ENCODE peak calls at places on chromosome 2, in five cellular contexts. H is H9, J is RWPE1, F is fibroblast of lung, I is lung. N is an unnamed sample.
A peak's percentile ranks its signal among the peaks of the same experiment; 100 is the strongest.

GRCh38 chr2:240129731-240130392 is 6.2 kb downstream of the COPS9 start:
- DNase-seq in H (peak; percentile 5), J (no peak), F (no peak), I (no peak), N (no peak)

GRCh38 chr2:175309799-175310198 is 128.3 kb upstream of the ATP5MC3 start:
- DNase-seq in H (peak; percentile 70), J (peak; percentile 23), F (peak; percentile 17), I (no peak), N (no peak)

GRCh38 chr2:101473911-101474751 is 781 bp downstream of the RFX8 start:
- DNase-seq in H (peak; percentile 59), J (peak; percentile 45), F (peak; percentile 60), I (peak; percentile 31), N (no peak)

GRCh38 chr2:54649191-54649590 is 74.3 kb upstream of the EML6 start:
- DNase-seq in H (no peak), J (no peak), F (no peak), I (no peak), N (no peak)

GRCh38 chr2:57696016-57696415 is 350.6 kb upstream of the VRK2 start:
- DNase-seq in H (peak; percentile 56), J (peak; percentile 66), F (no peak), I (no peak), N (no peak)

GRCh38 chr2:128300151-128300550 is 18.5 kb downstream of the HS6ST1 start:
- DNase-seq in H (no peak), J (no peak), F (no peak), I (no peak), N (no peak)

GRCh38 chr2:152523091-152523490 is 188.1 kb downstream of the FMNL2 start:
- DNase-seq in H (no peak), J (no peak), F (peak; percentile 77), I (no peak), N (no peak)

GRCh38 chr2:108314586-108315296 is 26.0 kb downstream of the SULT1C2 start:
- DNase-seq in H (no peak), J (no peak), F (no peak), I (no peak), N (no peak)

GRCh38 chr2:241848761-241849615 is 9.7 kb downstream of the PDCD1 start:
- DNase-seq in H (peak; percentile 23), J (no peak), F (no peak), I (no peak), N (peak; percentile 83)

GRCh38 chr2:207163815-207164747 is 1.7 kb downstream of the KLF7 start:
- DNase-seq in H (no peak), J (no peak), F (peak; percentile 58), I (peak; percentile 62), N (no peak)

GRCh38 chr2:40716879-40717278 is 265.0 kb upstream of the SLC8A1 start:
- DNase-seq in H (no peak), J (peak; percentile 57), F (peak; percentile 59), I (no peak), N (no peak)

GRCh38 chr2:219954331-219954730 is 326.9 kb downstream of the SLC4A3 start:
- DNase-seq in H (no peak), J (no peak), F (peak; percentile 48), I (no peak), N (no peak)

GRCh38 chr2:60796573-60797509 is 40.8 kb downstream of the PAPOLG start:
- DNase-seq in H (no peak), J (no peak), F (peak; percentile 23), I (no peak), N (no peak)

GRCh38 chr2:191711621-191712020 is 33.7 kb downstream of the NABP1 start:
- DNase-seq in H (no peak), J (no peak), F (no peak), I (no peak), N (no peak)

GRCh38 chr2:54999182-54999581 is 51.1 kb downstream of the RTN4 start:
- DNase-seq in H (no peak), J (peak; percentile 13), F (peak; percentile 58), I (no peak), N (no peak)

GRCh38 chr2:38823386-38823785 is 45.4 kb downstream of the GEMIN6 start:
- DNase-seq in H (no peak), J (no peak), F (no peak), I (no peak), N (no peak)

GRCh38 chr2:98277156-98277859 is 68.9 kb upstream of the CNGA3 start:
- DNase-seq in H (no peak), J (no peak), F (no peak), I (no peak), N (no peak)

GRCh38 chr2:217362290-217362689 is 502.4 kb upstream of the TNP1 start:
- DNase-seq in H (no peak), J (no peak), F (no peak), I (no peak), N (no peak)

GRCh38 chr2:217361491-217361890 is 501.6 kb upstream of the TNP1 start:
- DNase-seq in H (no peak), J (no peak), F (peak; percentile 47), I (no peak), N (no peak)

GRCh38 chr2:217362710-217363109 is 502.8 kb upstream of the TNP1 start:
- DNase-seq in H (no peak), J (no peak), F (no peak), I (no peak), N (no peak)

GRCh38 chr2:217360111-217360510 is 500.2 kb upstream of the TNP1 start:
- DNase-seq in H (no peak), J (no peak), F (no peak), I (no peak), N (no peak)

DNA sequence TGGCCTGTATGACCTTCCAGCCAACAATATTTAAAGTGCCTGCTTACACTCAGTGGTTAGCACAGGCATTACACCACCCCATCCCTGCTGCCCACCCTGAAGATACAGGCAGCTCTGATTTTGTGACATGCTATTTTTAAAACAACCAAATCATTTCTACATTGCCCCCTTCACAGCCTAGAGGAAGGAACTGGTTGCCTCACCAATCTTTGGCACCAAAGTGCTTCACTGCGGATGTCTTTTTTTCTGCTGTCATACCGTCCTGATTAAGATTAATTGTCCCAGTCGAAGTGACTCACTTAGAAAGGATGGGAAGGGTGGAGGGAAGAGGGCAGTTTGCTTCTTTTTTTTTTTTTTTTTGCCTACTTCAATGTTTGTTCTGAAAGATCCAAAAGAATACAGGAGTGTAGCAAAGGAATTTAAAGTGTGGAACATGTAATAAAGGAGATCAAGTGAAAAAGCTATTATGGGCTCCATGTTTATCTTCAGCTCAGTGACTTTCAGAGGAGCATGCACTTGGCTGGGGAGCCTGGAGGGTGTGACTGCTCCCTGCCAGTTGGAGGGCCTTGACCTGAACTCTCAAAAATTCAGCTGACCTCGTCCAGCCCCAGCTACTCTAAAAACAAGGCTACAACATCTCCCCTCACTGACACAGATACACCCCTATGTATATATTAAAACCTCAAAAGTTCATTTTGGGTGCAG is 501.1 kb upstream of the TNP1 start:
- DNase-seq in H (no peak), J (peak; percentile 83), F (peak; percentile 89), I (no peak), N (no peak)
- TF ChIP-seq CTCF in H (no peak), J (no peak), F (no peak), I (no peak), N (no peak)

GRCh38 chr2:36672199-36672598 is 24.3 kb upstream of the VIT start:
- DNase-seq in H (no peak), J (peak; percentile 10), F (peak; percentile 64), I (no peak), N (no peak)
- TF ChIP-seq CTCF in H (peak; percentile 74), J (peak; percentile 61), F (peak; percentile 65), I (no peak), N (peak; percentile 72)

GRCh38 chr2:20599001-20599600 is 51.8 kb downstream of the HS1BP3 start:
- DNase-seq in H (no peak), J (no peak), F (no peak), I (no peak), N (no peak)
- TF ChIP-seq CTCF in H (no peak), J (no peak), F (no peak), I (no peak), N (no peak)

GRCh38 chr2:231001921-231002320 is 6.0 kb downstream of the SPATA3 start:
- DNase-seq in H (no peak), J (no peak), F (no peak), I (no peak), N (no peak)

GRCh38 chr2:231000211-231000904 is 4.4 kb downstream of the SPATA3 start:
- DNase-seq in H (peak; percentile 84), J (no peak), F (no peak), I (no peak), N (no peak)

GRCh38 chr2:231001036-231001435 is 5.1 kb downstream of the SPATA3 start:
- DNase-seq in H (no peak), J (no peak), F (no peak), I (no peak), N (no peak)

GRCh38 chr2:230998882-230999281 is 3.0 kb downstream of the SPATA3 start:
- DNase-seq in H (no peak), J (no peak), F (peak; percentile 5), I (no peak), N (no peak)

GRCh38 chr2:230999477-230999876 is 3.6 kb downstream of the SPATA3 start:
- DNase-seq in H (no peak), J (no peak), F (no peak), I (no peak), N (no peak)
- TF ChIP-seq CTCF in H (no peak), J (no peak), F (no peak), I (no peak), N (no peak)

GRCh38 chr2:144162652-144163051 is 357.3 kb downstream of the ZEB2 start:
- DNase-seq in H (peak; percentile 53), J (peak; percentile 5), F (no peak), I (peak; percentile 35), N (no peak)
- TF ChIP-seq CTCF in H (peak; percentile 87), J (no peak), F (peak; percentile 21), I (peak; percentile 19), N (peak; percentile 25)

GRCh38 chr2:189113963-189114362 is 65.6 kb downstream of the COL5A2 start:
- DNase-seq in H (no peak), J (no peak), F (no peak), I (no peak), N (no peak)

GRCh38 chr2:189116984-189117383 is 62.6 kb downstream of the COL5A2 start:
- DNase-seq in H (no peak), J (no peak), F (peak; percentile 56), I (no peak), N (no peak)

GRCh38 chr2:189118386-189118785 is 61.2 kb downstream of the COL5A2 start:
- DNase-seq in H (no peak), J (no peak), F (no peak), I (no peak), N (no peak)

GRCh38 chr2:189116059-189116458 is 63.5 kb downstream of the COL5A2 start:
- DNase-seq in H (peak; percentile 27), J (no peak), F (no peak), I (no peak), N (no peak)

GRCh38 chr2:189115126-189115525 is 64.4 kb downstream of the COL5A2 start:
- DNase-seq in H (no peak), J (peak; percentile 2), F (peak; percentile 69), I (no peak), N (no peak)
- TF ChIP-seq CTCF in H (peak; percentile 23), J (peak; percentile 27), F (peak; percentile 4), I (no peak), N (peak; percentile 45)

GRCh38 chr2:238259085-238260020 is 19.5 kb upstream of the HES6 start:
- DNase-seq in H (no peak), J (no peak), F (no peak), I (no peak), N (no peak)
- TF ChIP-seq CTCF in H (no peak), J (no peak), F (peak; percentile 20), I (no peak), N (peak; percentile 6)

GRCh38 chr2:169877406-169877805 is 50.2 kb downstream of the UBR3 start:
- DNase-seq in H (no peak), J (peak; percentile 7), F (peak; percentile 54), I (no peak), N (no peak)
- TF ChIP-seq CTCF in H (no peak), J (peak; percentile 35), F (peak; percentile 34), I (no peak), N (peak; percentile 48)